ENCODE peak calls at places on chromosomes 12 and 14, in nine cellular contexts. J is CD8-positive, alpha-beta memory T cell; D is IMR-90; Y is upper lobe of right lung; E is body of pancreas; W is spleen; T is heart right ventricle; B is aorta; G is H9. C is an unnamed sample.

GRCh38 chr12:22443379-22444316 is 100.7 kb downstream of the C2CD5 start:
- DNase-seq in J (peak; percentile 60), D (peak; percentile 79), Y (peak; percentile 48), E (peak; percentile 62), W (peak; percentile 70), T (peak; percentile 65), B (peak; percentile 51), G (peak; percentile 86), C (no peak)

GRCh38 chr12:46914336-46914735 is 88.5 kb upstream of the SLC38A4 start:
- DNase-seq in J (no peak), D (no peak), Y (no peak), E (no peak), W (no peak), T (no peak), B (no peak), G (no peak), C (no peak)

GRCh38 chr12:94832780-94833760 is 170.4 kb downstream of the NDUFA12 start:
- DNase-seq in J (no peak), D (peak; percentile 1), Y (no peak), E (no peak), W (no peak), T (no peak), B (no peak), G (peak; percentile 76), C (peak; percentile 13)

GRCh38 chr14:53458368-53458814 is 305.3 kb upstream of the DDHD1 start:
- DNase-seq in J (no peak), D (peak; percentile 77), Y (no peak), E (no peak), W (no peak), T (no peak), B (no peak), G (no peak), C (no peak)

GRCh38 chr12:1865284-1865866 is 45.0 kb downstream of the LRTM2 start:
- DNase-seq in J (no peak), D (no peak), Y (no peak), E (no peak), W (no peak), T (no peak), B (no peak), G (peak; percentile 30), C (no peak)

GRCh38 chr12:39441963-39442894 is 691 bp downstream of the KIF21A start:
- DNase-seq in J (peak; percentile 42), D (no peak), Y (no peak), E (no peak), W (no peak), T (peak; percentile 31), B (peak; percentile 82), G (peak; percentile 56), C (peak; percentile 38)

GRCh38 chr12:42716521-42716920 is 127.0 kb upstream of the PRICKLE1 start:
- DNase-seq in J (no peak), D (peak; percentile 43), Y (no peak), E (no peak), W (no peak), T (no peak), B (no peak), G (no peak), C (no peak)

GRCh38 chr12:124518051-124518932 is 49.1 kb downstream of the NCOR2 start:
- DNase-seq in J (no peak), D (peak; percentile 99), Y (peak; percentile 96), E (peak; percentile 99), W (no peak), T (peak; percentile 99), B (peak; percentile 99), G (no peak), C (peak; percentile 97)

GRCh38 chr14:54625158-54625557 is 58.2 kb downstream of the SAMD4A start:
- DNase-seq in J (no peak), D (peak; percentile 92), Y (no peak), E (no peak), W (no peak), T (no peak), B (no peak), G (no peak), C (no peak)

GRCh38 chr14:54621686-54622085 is 54.8 kb downstream of the SAMD4A start:
- DNase-seq in J (no peak), D (peak; percentile 81), Y (no peak), E (no peak), W (no peak), T (no peak), B (no peak), G (no peak), C (no peak)

GRCh38 chr14:54622189-54622958 is 55.4 kb downstream of the SAMD4A start:
- DNase-seq in J (no peak), D (no peak), Y (no peak), E (no peak), W (no peak), T (no peak), B (no peak), G (no peak), C (no peak)

GRCh38 chr14:54627325-54627717 is 60.4 kb downstream of the SAMD4A start:
- DNase-seq in J (no peak), D (no peak), Y (no peak), E (no peak), W (no peak), T (no peak), B (no peak), G (no peak), C (no peak)

DNA sequence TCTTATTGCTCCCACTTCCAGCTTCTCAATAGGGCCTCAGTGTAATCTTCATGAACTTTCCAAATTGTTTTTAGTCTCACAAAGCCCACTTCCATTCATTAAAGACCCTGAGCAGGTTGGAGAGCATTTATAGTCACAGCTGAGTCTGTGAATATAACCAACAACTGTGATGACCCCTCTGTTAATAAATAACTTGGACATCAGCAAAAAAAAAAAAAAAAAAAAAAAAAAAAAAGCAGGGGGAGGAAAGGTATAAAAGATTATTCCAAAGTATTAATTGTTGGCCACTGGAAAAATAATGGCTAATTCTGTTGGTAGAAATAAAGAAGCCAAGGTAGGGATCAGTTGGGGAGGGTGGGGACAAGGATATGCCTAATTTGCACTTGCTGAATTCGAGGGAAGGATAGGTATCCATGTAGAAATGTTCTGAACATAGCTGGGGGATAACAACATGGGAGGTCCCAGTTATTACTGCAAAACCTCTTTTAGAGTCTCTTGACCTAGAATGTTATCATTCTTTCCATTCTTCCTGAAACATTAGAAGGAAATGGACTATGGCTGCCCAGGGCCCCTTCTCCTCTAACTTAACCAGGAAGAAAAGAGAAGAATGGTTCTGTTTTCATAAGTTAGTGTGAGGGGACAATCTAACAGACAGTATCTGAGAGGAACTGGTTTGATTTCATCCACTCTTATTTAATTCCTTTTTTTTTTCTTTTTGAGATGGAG is 56.5 kb downstream of the SAMD4A start:
- DNase-seq in J (no peak), D (no peak), Y (no peak), E (no peak), W (no peak), T (no peak), B (no peak), G (no peak), C (no peak)
- H3K4me1 ChIP-seq in J (peaks cover 18% of the 10 kb centered on the region), D (peaks cover 33% of the 10 kb centered on the region), Y (peaks cover 28% of the 10 kb centered on the region), E (no peaks in the 10 kb centered on the region), W (peaks cover 40% of the 10 kb centered on the region), T (peaks cover 38% of the 10 kb centered on the region), B (peaks cover 8% of the 10 kb centered on the region), G (peaks cover 6% of the 10 kb centered on the region), C (peaks cover 29% of the 10 kb centered on the region)

GRCh38 chr14:99213101-99213500 is 58.9 kb downstream of the BCL11B start:
- DNase-seq in J (no peak), D (no peak), Y (no peak), E (no peak), W (peak; percentile 47), T (no peak), B (no peak), G (no peak), C (no peak)

GRCh38 chr14:99212199-99212598 is 59.8 kb downstream of the BCL11B start:
- DNase-seq in J (no peak), D (no peak), Y (no peak), E (no peak), W (no peak), T (no peak), B (no peak), G (no peak), C (no peak)

GRCh38 chr14:99211410-99211809 is 60.6 kb downstream of the BCL11B start:
- DNase-seq in J (no peak), D (no peak), Y (no peak), E (no peak), W (no peak), T (no peak), B (no peak), G (no peak), C (no peak)

GRCh38 chr14:99213603-99214002 is 58.4 kb downstream of the BCL11B start:
- DNase-seq in J (no peak), D (no peak), Y (no peak), E (no peak), W (no peak), T (no peak), B (no peak), G (no peak), C (no peak)

DNA sequence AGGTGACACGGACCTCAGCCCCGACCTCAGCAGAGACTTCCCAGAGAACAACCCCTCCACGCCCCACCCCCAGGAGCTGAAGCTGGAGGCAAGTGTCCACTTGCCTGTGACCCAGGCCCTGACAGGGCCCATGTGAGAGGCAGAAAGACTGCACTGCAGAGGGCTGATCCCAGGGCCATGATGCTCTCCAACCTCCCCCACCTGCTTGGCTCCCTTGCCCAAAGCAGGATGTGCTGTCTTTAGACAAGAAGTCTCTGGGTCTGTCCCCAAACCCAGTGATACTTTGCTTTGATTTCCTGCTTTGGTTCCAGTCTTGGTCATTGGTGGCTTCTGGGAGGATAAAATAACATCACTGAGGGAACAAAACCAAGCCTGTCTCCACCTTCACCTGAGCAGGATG is 59.4 kb downstream of the BCL11B start:
- DNase-seq in J (no peak), D (no peak), Y (no peak), E (no peak), W (no peak), T (no peak), B (no peak), G (no peak), C (no peak)
- H3K4me1 ChIP-seq in J (peaks cover 99% of the 10 kb centered on the region), D (no peaks in the 10 kb centered on the region), Y (no peaks in the 10 kb centered on the region), E (no peaks in the 10 kb centered on the region), W (peaks cover 22% of the 10 kb centered on the region), T (no peaks in the 10 kb centered on the region), B (no peaks in the 10 kb centered on the region), G (no peaks in the 10 kb centered on the region), C (no peaks in the 10 kb centered on the region)

DNA sequence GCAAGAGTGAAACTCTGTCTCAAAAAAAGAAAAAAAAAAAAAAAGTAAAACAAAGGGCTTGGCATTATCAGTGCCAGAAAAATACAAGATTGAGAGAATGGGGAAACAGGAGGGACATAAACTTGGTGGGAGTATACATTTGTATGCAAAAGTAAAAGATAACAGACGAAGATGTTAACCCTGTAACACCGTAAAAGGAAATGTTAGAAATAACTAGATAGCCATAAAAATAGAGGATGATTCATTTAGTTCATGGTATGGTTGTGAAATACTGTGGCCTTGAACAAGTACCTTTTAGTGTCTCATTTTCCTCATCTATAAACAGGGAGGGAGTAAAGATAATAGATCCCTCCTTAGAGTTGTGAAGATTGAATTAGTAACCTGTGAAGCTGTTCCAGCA is 33.3 kb downstream of the ATP2A2 start:
- DNase-seq in J (no peak), D (peak; percentile 92), Y (no peak), E (no peak), W (no peak), T (no peak), B (no peak), G (no peak), C (no peak)
- H3K4me1 ChIP-seq in J (peaks cover 16% of the 10 kb centered on the region), D (peaks cover 25% of the 10 kb centered on the region), Y (peaks cover 48% of the 10 kb centered on the region), E (peaks cover 16% of the 10 kb centered on the region), W (peaks cover 68% of the 10 kb centered on the region), T (peaks cover 57% of the 10 kb centered on the region), B (peaks cover 6% of the 10 kb centered on the region), G (no peaks in the 10 kb centered on the region), C (peaks cover 56% of the 10 kb centered on the region)

DNA sequence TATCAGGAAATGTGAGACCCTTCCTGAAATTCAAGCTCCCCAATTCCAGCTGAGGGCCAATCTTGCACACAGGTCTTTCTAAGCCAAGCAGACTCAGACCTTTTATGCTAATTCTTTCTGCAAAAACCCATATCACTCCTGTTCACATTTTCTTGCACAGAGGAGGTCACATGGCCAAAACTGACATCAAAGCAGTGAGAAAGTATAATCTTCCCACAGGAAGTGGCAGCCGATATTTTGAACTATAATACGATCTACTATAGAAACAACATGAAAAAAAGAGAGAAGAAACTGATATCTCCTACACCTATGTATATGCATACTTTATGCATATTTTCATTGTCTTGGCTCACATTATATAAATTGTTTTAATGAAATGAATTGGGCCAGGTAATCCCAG is 132.9 kb upstream of the SSTR1 start:
- DNase-seq in J (peak; percentile 63), D (no peak), Y (no peak), E (no peak), W (no peak), T (no peak), B (no peak), G (no peak), C (no peak)
- H3K4me1 ChIP-seq in J (peaks cover 81% of the 10 kb centered on the region), D (peaks cover 2% of the 10 kb centered on the region), Y (peaks cover 7% of the 10 kb centered on the region), E (no peaks in the 10 kb centered on the region), W (peaks cover 13% of the 10 kb centered on the region), T (no peaks in the 10 kb centered on the region), B (no peaks in the 10 kb centered on the region), G (no peaks in the 10 kb centered on the region), C (peaks cover 14% of the 10 kb centered on the region)